ENCODE peak calls at places on chromosomes 5 and 9, in seven cellular contexts. E, J, O, A, V, M and N are unnamed samples. For H3K4me1, the result is how much of the 10 kb centered on the place peaks cover.

GRCh38 chr5:90473321-90474234 is 993 bp downstream of the MBLAC2 start:
- DNase-seq in V (peak), M (peak), J (peak), E (no peak), O (peak), A (peak), N (no peak)

GRCh38 chr5:99621772-99622681 is 693.2 kb upstream of the CHD1 start:
- DNase-seq in M (no peak), V (no peak), E (no peak), J (no peak), A (no peak), O (no peak), N (no peak)

GRCh38 chr5:168603776-168604175 is 24.6 kb upstream of the PANK3 start:
- DNase-seq in E (no peak), M (no peak), V (no peak), J (no peak), O (no peak), A (no peak), N (no peak)

GRCh38 chr9:121271368-121272351 is 3.7 kb downstream of the GSN start:
- DNase-seq in J (peak), A (no peak), E (no peak), M (no peak), V (no peak), O (no peak), N (no peak)

GRCh38 chr9:124522121-124523098 is 15.2 kb upstream of the NR5A1 start:
- DNase-seq in J (no peak), A (no peak), M (no peak), V (no peak), E (no peak), O (no peak), N (no peak)

GRCh38 chr5:157559301-157559700 is 16.3 kb downstream of the ADAM19 start:
- DNase-seq in E (no peak), J (no peak), V (no peak), A (no peak), O (no peak), M (no peak), N (no peak)

GRCh38 chr5:29380029-29380428 is 1813.5 kb upstream of the CDH6 start:
- DNase-seq in A (no peak), E (no peak), J (no peak), O (no peak), M (no peak), V (no peak), N (no peak)

GRCh38 chr9:137467896-137468295 is 8.8 kb upstream of the NSMF start:
- DNase-seq in A (no peak), M (no peak), J (no peak), V (peak), O (no peak), E (no peak), N (no peak)

GRCh38 chr9:109972026-109973005 is 192.3 kb downstream of the PALM2AKAP2 start:
- DNase-seq in V (no peak), J (no peak), M (no peak), O (no peak), E (no peak), A (no peak), N (no peak)

GRCh38 chr5:79240561-79240960 is 4.6 kb downstream of the JMY start:
- DNase-seq in A (no peak), E (no peak), V (no peak), O (no peak), J (no peak), M (no peak), N (peak)

GRCh38 chr9:2230362-2230761 is 215.2 kb downstream of the SMARCA2 start:
- DNase-seq in M (no peak), J (no peak), A (no peak), E (no peak), O (no peak), V (no peak), N (no peak)

GRCh38 chr9:130532426-130532825 is 47.0 kb upstream of the FUBP3 start:
- DNase-seq in M (no peak), O (no peak), E (no peak), J (no peak), A (no peak), V (no peak), N (no peak)

GRCh38 chr9:114989600-114990410 is 59.4 kb upstream of the TNFSF8 start:
- DNase-seq in V (peak), A (no peak), E (no peak), O (no peak), M (no peak), J (no peak), N (no peak)

GRCh38 chr9:87889882-87890252 is 7.2 kb downstream of the SPATA31E1 start:
- DNase-seq in M (no peak), J (no peak), A (no peak), E (no peak), O (no peak), V (peak), N (no peak)

GRCh38 chr9:137095664-137096517 is 9.1 kb downstream of the MAN1B1 start:
- DNase-seq in O (no peak), J (peak), E (no peak), V (no peak), A (no peak), M (peak), N (no peak)

GRCh38 chr5:139694556-139695182 is 46.5 kb downstream of the CXXC5 start:
- DNase-seq in O (no peak), E (no peak), J (no peak), A (no peak), V (no peak), M (no peak), N (no peak)

GRCh38 chr5:141345327-141345726 is 1.7 kb downstream of the PCDHGA3 start:
- DNase-seq in E (no peak), A (no peak), M (no peak), O (no peak), V (no peak), J (no peak), N (no peak)

GRCh38 chr5:73625905-73626811 is at the start of gene ARHGEF28:
- DNase-seq in O (peak), A (peak), M (no peak), V (peak), J (peak), E (peak), N (no peak)

GRCh38 chr5:120502531-120502930 is 38.4 kb downstream of the PRR16 start:
- DNase-seq in A (no peak), V (no peak), J (no peak), M (no peak), E (no peak), O (no peak), N (no peak)

GRCh38 chr5:64767959-64768357 is 533 bp downstream of the SREK1IP1 start:
- DNase-seq in V (no peak), E (no peak), M (peak), J (peak), O (peak), A (no peak), N (no peak)

GRCh38 chr9:14888857-14889256 is 21.4 kb downstream of the FREM1 start:
- DNase-seq in J (no peak), A (no peak), M (no peak), O (no peak), V (no peak), E (no peak), N (no peak)

GRCh38 chr5:91359957-91360609 is 23.0 kb downstream of the ARRDC3 start:
- DNase-seq in E (no peak), O (no peak), M (no peak), V (no peak), J (no peak), A (no peak), N (no peak)

GRCh38 chr5:170563808-170564207 is 60.0 kb downstream of the KCNIP1 start:
- DNase-seq in A (no peak), O (no peak), J (no peak), M (no peak), V (no peak), E (no peak), N (no peak)

GRCh38 chr5:75547826-75548225 is 36.1 kb downstream of the POLK start:
- DNase-seq in A (no peak), E (no peak), M (no peak), O (no peak), J (no peak), V (no peak), N (no peak)

GRCh38 chr9:17349816-17350215 is 215.0 kb downstream of the CNTLN start:
- DNase-seq in O (no peak), V (no peak), E (no peak), M (no peak), A (no peak), J (no peak), N (no peak)

GRCh38 chr9:36328798-36329411 is 70.7 kb upstream of the GNE start:
- DNase-seq in J (peak), M (peak), O (peak), V (no peak), A (peak), E (no peak), N (no peak)

GRCh38 chr5:133373121-133373870 is 239.0 kb downstream of the FSTL4 start:
- DNase-seq in J (no peak), A (peak), O (no peak), E (no peak), M (no peak), V (no peak), N (peak)

GRCh38 chr9:6787793-6788174 is 30.0 kb downstream of the KDM4C start:
- DNase-seq in J (no peak), A (peak), O (no peak), V (no peak), E (no peak), M (no peak), N (no peak)

GRCh38 chr9:6782981-6783380 is 25.2 kb downstream of the KDM4C start:
- DNase-seq in M (no peak), J (no peak), O (no peak), V (no peak), E (no peak), A (no peak), N (no peak)

GRCh38 chr9:6783753-6784152 is 26.0 kb downstream of the KDM4C start:
- DNase-seq in V (no peak), M (no peak), J (no peak), E (no peak), A (no peak), O (no peak), N (no peak)

GRCh38 chr9:6788175-6789016 is 30.6 kb downstream of the KDM4C start:
- DNase-seq in A (peak), M (no peak), E (no peak), J (no peak), O (no peak), V (no peak), N (no peak)

GRCh38 chr9:6785682-6786081 is 27.9 kb downstream of the KDM4C start:
- DNase-seq in E (no peak), M (no peak), O (no peak), J (no peak), A (no peak), V (no peak), N (no peak)
- H3K4me1 ChIP-seq in E (under half), M (under half), O (under half), J (under half), A (under half), V (under half), N (under half)

DNA sequence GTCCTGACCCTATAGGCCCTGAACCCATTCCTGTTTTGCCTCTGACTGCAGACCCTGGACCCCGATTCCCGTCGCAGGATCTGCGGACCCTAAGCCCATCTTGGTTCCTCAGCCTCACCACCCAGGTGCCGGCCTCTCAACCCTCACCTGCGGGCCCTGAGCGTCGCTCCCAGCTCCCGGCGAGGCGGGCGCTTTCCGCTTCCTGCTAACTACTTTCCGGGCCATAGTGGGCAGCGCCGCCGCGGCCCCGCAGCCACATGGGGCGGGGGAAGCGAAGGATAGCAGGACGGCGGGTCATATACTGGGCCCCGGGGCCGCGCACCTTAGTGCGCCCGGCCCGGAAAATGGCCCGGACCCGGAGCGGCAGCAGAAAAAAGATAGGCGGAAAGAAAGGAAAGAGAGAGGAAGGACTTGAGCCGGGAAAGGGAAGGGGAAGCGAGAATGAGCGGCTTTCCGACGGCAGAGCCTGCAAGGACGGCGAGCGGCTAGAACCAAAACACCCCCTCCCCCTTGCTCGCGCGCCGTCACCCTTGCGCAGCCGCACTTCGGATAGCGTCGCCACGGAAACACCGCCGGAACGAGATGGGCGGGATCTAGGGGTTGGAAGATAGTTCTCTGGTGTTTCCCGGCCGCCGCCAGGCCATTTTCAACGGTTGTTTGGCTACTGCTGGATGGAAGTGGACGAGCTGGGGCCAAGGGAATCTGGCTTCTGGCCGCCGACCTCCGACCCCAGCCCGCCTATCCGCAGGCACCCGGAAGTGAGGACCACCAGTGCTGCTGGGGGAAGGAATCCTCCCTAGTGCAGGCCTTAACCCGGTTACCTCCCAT is at the start of gene DCAF12:
- DNase-seq in M (peak), A (peak), O (peak), J (peak), E (peak), V (peak), N (peak)
- TF ChIP-seq POLR2A in M (peak), A (peak), O (peak), J (no peak), E (peak), V (no peak), N (peak)

GRCh38 chr5:146789712-146790660 is 88.6 kb downstream of the PPP2R2B start:
- DNase-seq in V (no peak), J (no peak), M (no peak), A (no peak), O (no peak), E (no peak), N (no peak)
- H3K4me1 ChIP-seq in V (under half), J (under half), M (under half), A (under half), O (under half), E (under half), N (under half)

DNA sequence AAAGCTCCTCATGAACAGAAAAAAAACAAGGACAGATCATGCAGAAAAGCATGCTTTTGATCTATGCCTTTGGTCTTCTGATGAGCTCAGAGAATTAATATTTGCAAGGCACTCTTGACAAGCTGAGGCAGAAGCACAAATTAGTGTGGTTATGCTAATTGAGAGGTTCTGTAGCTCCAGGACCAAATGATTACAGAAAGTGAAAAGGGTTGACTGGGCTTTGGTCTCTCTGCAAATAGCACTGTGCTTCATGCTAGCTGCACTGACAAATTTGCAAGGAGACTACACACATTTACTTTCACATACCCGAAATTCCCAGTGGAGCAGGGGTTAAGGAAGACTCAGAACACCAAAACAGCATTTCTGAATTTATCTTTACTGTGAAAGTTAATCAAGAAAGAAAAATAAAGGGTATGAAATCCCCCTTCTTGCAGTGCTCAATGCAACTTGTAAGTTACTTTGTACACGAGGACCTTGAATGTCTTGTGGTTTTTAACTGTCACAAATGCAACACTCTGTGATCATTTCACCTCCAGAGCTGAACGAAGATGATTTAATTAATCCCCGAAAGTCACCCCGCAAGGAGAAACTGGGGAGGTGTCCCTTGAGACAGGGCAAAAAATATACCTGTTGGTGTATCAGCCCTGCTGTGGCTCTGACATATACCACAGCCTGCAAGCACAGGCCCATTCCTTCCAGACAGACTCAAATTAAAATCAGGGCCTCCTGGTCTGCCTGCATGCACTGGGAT is 11.9 kb downstream of the RAPGEF1 start:
- DNase-seq in V (no peak), E (no peak), M (no peak), O (no peak), A (no peak), J (no peak), N (no peak)
- TF ChIP-seq POLR2A in V (no peak), E (no peak), M (no peak), O (no peak), A (no peak), J (no peak), N (no peak)

DNA sequence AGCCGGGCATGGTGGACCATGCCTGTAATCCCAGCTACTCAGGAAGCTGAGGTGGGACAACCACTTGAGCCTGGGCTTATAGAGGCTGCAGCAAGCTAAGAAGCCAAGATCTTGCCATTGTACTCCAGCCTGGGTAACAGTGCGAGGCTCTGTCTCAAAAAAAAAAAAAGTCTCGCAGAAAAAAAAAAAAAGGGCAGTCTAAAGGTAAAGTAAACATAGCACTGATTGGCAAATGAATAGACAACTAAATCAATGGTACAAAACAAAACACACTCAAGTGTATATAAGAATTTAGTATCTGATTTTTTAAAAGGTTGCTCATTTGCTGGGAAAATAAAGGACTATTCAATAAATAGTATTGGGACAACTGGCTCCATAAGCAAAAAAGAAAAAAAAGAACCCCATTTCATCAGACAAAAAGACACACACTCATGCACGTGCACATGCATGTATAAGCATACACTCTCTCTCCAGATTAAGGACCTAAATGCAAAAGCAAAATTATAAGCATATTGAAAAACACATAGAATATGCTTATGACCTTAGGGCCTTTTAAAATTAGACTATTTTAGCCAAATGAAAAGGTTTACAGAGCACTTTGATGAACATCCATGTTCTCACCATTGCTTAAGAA is 5.7 kb downstream of the IL6ST start:
- DNase-seq in O (no peak), A (no peak), V (no peak), J (no peak), M (no peak), E (no peak), N (no peak)
- H3K4me1 ChIP-seq in O (under half), A (under half), V (under half), J (half or more), M (under half), E (under half), N (half or more)

GRCh38 chr5:2865856-2866546 is 114.5 kb upstream of the IRX2 start:
- DNase-seq in J (no peak), O (no peak), V (peak), E (no peak), A (no peak), M (no peak), N (no peak)

GRCh38 chr5:2863133-2863532 is 111.7 kb upstream of the IRX2 start:
- DNase-seq in O (no peak), J (no peak), V (no peak), E (no peak), M (no peak), A (no peak), N (no peak)

GRCh38 chr5:2866622-2867372 is 115.3 kb upstream of the IRX2 start:
- DNase-seq in E (no peak), J (no peak), M (no peak), O (no peak), A (no peak), V (peak), N (no peak)

GRCh38 chr5:2863675-2864433 is 112.4 kb upstream of the IRX2 start:
- DNase-seq in V (no peak), A (no peak), J (no peak), M (no peak), O (no peak), E (no peak), N (no peak)

DNA sequence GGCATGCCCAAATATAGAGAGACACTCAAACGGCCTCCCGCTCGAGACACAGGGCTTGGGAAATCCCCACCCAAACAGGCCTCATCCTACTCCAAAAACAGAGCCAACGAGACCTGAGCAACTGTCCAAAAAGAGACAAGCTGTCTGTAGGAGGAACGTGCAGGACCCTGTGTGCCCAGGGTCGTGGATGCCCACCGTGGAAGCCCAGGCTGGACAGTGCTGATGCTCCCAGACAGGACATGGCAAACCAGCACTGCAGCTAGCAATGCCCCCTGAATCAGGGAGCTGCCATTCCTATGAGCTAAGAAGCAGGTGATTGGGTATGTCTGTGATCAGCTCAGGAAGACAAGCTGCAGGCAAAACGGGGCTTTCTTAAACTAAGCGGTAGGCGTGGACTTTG is 113.0 kb upstream of the IRX2 start:
- DNase-seq in A (no peak), O (no peak), V (no peak), J (no peak), M (no peak), E (no peak), N (no peak)
- TF ChIP-seq POLR2A in A (no peak), O (no peak), V (no peak), J (no peak), M (no peak), E (no peak), N (no peak)